ENCODE peak calls at places on chromosomes 3 and 15, in five cellular contexts. One of them, this sample, is unnamed.

GRCh38 chr3:62710761-62711160 is 164.5 kb downstream of the CADPS start:
- DNase-seq in adrenal gland: no peak
- DNase-seq in body of pancreas: no peak
- DNase-seq in WERI-Rb-1: no peak
- DNase-seq in left ventricle myocardium inferior: no peak
- DNase-seq in this sample: no peak

GRCh38 chr3:49602877-49603411 is 48.7 kb downstream of the BSN start:
- DNase-seq in adrenal gland: no peak
- DNase-seq in WERI-Rb-1: no peak
- DNase-seq in left ventricle myocardium inferior: no peak
- DNase-seq in body of pancreas: no peak
- DNase-seq in this sample: no peak

GRCh38 chr3:34277110-34277509 is 478.7 kb downstream of the PDCD6IP start:
- DNase-seq in WERI-Rb-1: no peak
- DNase-seq in left ventricle myocardium inferior: no peak
- DNase-seq in adrenal gland: no peak
- DNase-seq in body of pancreas: no peak
- DNase-seq in this sample: no peak

GRCh38 chr3:178350763-178351162 is 185.5 kb upstream of the KCNMB2 start:
- DNase-seq in left ventricle myocardium inferior: no peak
- DNase-seq in body of pancreas: no peak
- DNase-seq in adrenal gland: no peak
- DNase-seq in WERI-Rb-1: no peak
- DNase-seq in this sample: no peak

GRCh38 chr3:21417991-21418390 is 333.0 kb downstream of the ZNF385D start:
- DNase-seq in body of pancreas: no peak
- DNase-seq in WERI-Rb-1: no peak
- DNase-seq in left ventricle myocardium inferior: no peak
- DNase-seq in adrenal gland: no peak
- DNase-seq in this sample: no peak

GRCh38 chr3:144104679-144105078 is 133.1 kb downstream of the DIPK2A start:
- DNase-seq in WERI-Rb-1: no peak
- DNase-seq in left ventricle myocardium inferior: no peak
- DNase-seq in adrenal gland: no peak
- DNase-seq in body of pancreas: no peak
- DNase-seq in this sample: no peak

GRCh38 chr3:178385280-178385952 is 150.8 kb upstream of the KCNMB2 start:
- DNase-seq in body of pancreas: peak
- DNase-seq in left ventricle myocardium inferior: no peak
- DNase-seq in adrenal gland: peak
- DNase-seq in WERI-Rb-1: peak
- DNase-seq in this sample: no peak

GRCh38 chr3:118736107-118736506 is 298.5 kb downstream of the IGSF11 start:
- DNase-seq in WERI-Rb-1: no peak
- DNase-seq in left ventricle myocardium inferior: no peak
- DNase-seq in body of pancreas: no peak
- DNase-seq in adrenal gland: no peak
- DNase-seq in this sample: no peak

GRCh38 chr3:193960485-193961172 is 175.3 kb upstream of the HES1 start:
- DNase-seq in WERI-Rb-1: no peak
- DNase-seq in body of pancreas: no peak
- DNase-seq in adrenal gland: no peak
- DNase-seq in left ventricle myocardium inferior: no peak
- DNase-seq in this sample: no peak

GRCh38 chr3:50126287-50127211 is 28.6 kb upstream of the SEMA3F start:
- DNase-seq in WERI-Rb-1: peak
- DNase-seq in body of pancreas: no peak
- DNase-seq in left ventricle myocardium inferior: peak
- DNase-seq in adrenal gland: no peak
- DNase-seq in this sample: no peak

GRCh38 chr15:35690698-35691116 is 144.7 kb upstream of the DPH6 start:
- DNase-seq in adrenal gland: no peak
- DNase-seq in WERI-Rb-1: no peak
- DNase-seq in left ventricle myocardium inferior: no peak
- DNase-seq in body of pancreas: no peak
- DNase-seq in this sample: no peak

GRCh38 chr3:4633078-4634004 is 140.2 kb downstream of the ITPR1 start:
- DNase-seq in body of pancreas: no peak
- DNase-seq in adrenal gland: no peak
- DNase-seq in WERI-Rb-1: no peak
- DNase-seq in left ventricle myocardium inferior: no peak
- DNase-seq in this sample: no peak

GRCh38 chr15:64476550-64476949 is 16.2 kb downstream of the ZNF609 start:
- DNase-seq in WERI-Rb-1: no peak
- DNase-seq in left ventricle myocardium inferior: no peak
- DNase-seq in body of pancreas: no peak
- DNase-seq in adrenal gland: no peak
- DNase-seq in this sample: no peak

GRCh38 chr3:183268361-183268760 is 15.3 kb downstream of the B3GNT5 start:
- DNase-seq in left ventricle myocardium inferior: no peak
- DNase-seq in body of pancreas: no peak
- DNase-seq in adrenal gland: no peak
- DNase-seq in WERI-Rb-1: no peak
- DNase-seq in this sample: no peak

GRCh38 chr15:92796163-92796611 is 103.9 kb upstream of the CHD2 start:
- DNase-seq in adrenal gland: peak
- DNase-seq in body of pancreas: no peak
- DNase-seq in left ventricle myocardium inferior: no peak
- DNase-seq in WERI-Rb-1: no peak
- DNase-seq in this sample: no peak

GRCh38 chr3:165217739-165218138 is 21.6 kb upstream of the SLITRK3 start:
- DNase-seq in left ventricle myocardium inferior: no peak
- DNase-seq in adrenal gland: no peak
- DNase-seq in body of pancreas: no peak
- DNase-seq in WERI-Rb-1: no peak
- DNase-seq in this sample: no peak

GRCh38 chr3:119690043-119690656 is 12.7 kb upstream of the CFAP91 start:
- DNase-seq in adrenal gland: no peak
- DNase-seq in WERI-Rb-1: no peak
- DNase-seq in body of pancreas: no peak
- DNase-seq in left ventricle myocardium inferior: no peak
- DNase-seq in this sample: no peak

GRCh38 chr3:74643636-74644035 is 29.2 kb upstream of the CNTN3 start:
- DNase-seq in adrenal gland: peak
- DNase-seq in left ventricle myocardium inferior: peak
- DNase-seq in body of pancreas: peak
- DNase-seq in WERI-Rb-1: peak
- DNase-seq in this sample: no peak

GRCh38 chr3:2097641-2098191 is 950 bp upstream of the CNTN4 start:
- DNase-seq in WERI-Rb-1: peak
- DNase-seq in body of pancreas: no peak
- DNase-seq in left ventricle myocardium inferior: no peak
- DNase-seq in adrenal gland: no peak
- DNase-seq in this sample: no peak

GRCh38 chr3:151630035-151630434 is 103.7 kb upstream of the AADACL2 start:
- DNase-seq in adrenal gland: no peak
- DNase-seq in left ventricle myocardium inferior: no peak
- DNase-seq in WERI-Rb-1: no peak
- DNase-seq in body of pancreas: no peak
- DNase-seq in this sample: no peak

GRCh38 chr15:39684215-39684614 is 98.4 kb downstream of the FSIP1 start:
- DNase-seq in left ventricle myocardium inferior: no peak
- DNase-seq in body of pancreas: no peak
- DNase-seq in adrenal gland: no peak
- DNase-seq in WERI-Rb-1: no peak
- DNase-seq in this sample: no peak

GRCh38 chr3:50205719-50206276 is 727 bp downstream of the SLC38A3 start:
- DNase-seq in adrenal gland: no peak
- DNase-seq in left ventricle myocardium inferior: peak
- DNase-seq in WERI-Rb-1: peak
- DNase-seq in body of pancreas: peak
- DNase-seq in this sample: no peak

GRCh38 chr15:29671308-29671981 is 150.8 kb downstream of the TJP1 start:
- DNase-seq in adrenal gland: no peak
- DNase-seq in left ventricle myocardium inferior: no peak
- DNase-seq in body of pancreas: no peak
- DNase-seq in WERI-Rb-1: no peak
- DNase-seq in this sample: no peak

GRCh38 chr3:190534386-190534785 is 20.5 kb downstream of the IL1RAP start:
- DNase-seq in adrenal gland: no peak
- DNase-seq in left ventricle myocardium inferior: no peak
- DNase-seq in WERI-Rb-1: no peak
- DNase-seq in body of pancreas: no peak
- DNase-seq in this sample: no peak

DNA sequence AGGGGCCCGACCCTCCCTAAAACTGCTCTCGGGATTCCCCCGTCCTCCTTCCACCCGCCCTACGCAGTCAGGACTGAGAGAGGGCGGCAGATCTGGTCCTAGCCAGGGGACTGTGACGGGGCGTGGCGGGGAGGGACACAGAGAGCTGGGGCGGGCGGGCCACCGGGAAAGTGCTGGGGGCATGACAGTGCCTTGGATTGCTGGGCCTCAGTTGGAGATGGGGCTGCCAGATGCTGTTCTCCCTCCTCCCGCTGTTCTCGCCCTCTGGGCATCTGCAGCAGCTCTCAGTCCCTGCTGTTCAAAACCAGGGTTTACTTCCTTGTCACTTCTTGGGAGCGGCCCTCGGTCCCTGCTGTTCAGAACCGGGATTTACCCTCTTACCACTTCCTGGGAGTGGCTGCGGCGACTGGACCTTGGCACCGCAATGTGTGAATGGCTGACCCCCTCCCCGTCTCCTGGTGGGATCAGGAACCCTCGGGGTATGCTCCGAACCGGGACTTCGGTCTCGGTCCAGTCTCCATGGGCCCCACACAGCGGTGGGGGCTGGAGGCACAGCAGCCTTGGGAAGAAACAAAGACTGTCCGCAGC is 1.8 kb upstream of the RPP25 start:
- DNase-seq in WERI-Rb-1: no peak
- DNase-seq in left ventricle myocardium inferior: peak
- DNase-seq in body of pancreas: peak
- DNase-seq in adrenal gland: peak
- DNase-seq in this sample: peak
- TF ChIP-seq CTCF in WERI-Rb-1: no peak
- TF ChIP-seq CTCF in left ventricle myocardium inferior: peak
- TF ChIP-seq CTCF in body of pancreas: no peak
- TF ChIP-seq CTCF in adrenal gland: no peak
- TF ChIP-seq CTCF in this sample: no peak

DNA sequence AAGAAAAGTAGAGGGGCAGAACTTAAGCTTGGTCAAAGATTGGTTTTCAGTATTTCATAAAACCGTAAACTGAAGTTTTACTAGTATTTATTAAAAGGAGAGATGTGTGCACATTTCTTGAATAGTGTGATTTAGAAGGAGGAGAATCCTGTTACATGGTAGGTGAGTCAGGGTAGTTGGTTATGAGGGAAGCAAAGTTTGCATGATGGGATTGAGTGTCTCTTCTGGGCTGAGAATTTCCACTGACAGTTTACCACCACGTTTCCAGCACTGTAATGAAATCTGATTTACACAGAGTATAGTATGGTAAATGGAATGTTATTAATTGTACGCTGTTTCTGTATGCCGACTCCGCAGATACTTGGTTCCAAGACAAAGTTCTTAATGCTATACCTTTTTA is 1.6 kb downstream of the NECTIN3 start:
- DNase-seq in left ventricle myocardium inferior: no peak
- DNase-seq in WERI-Rb-1: no peak
- DNase-seq in body of pancreas: no peak
- DNase-seq in adrenal gland: no peak
- DNase-seq in this sample: no peak
- H3K4me3 ChIP-seq in left ventricle myocardium inferior: peak
- H3K4me3 ChIP-seq in WERI-Rb-1: peak
- H3K4me3 ChIP-seq in body of pancreas: no peak
- H3K4me3 ChIP-seq in adrenal gland: no peak
- H3K4me3 ChIP-seq in this sample: peak

GRCh38 chr3:134872405-134872804 is 77.3 kb downstream of the EPHB1 start:
- DNase-seq in adrenal gland: no peak
- DNase-seq in left ventricle myocardium inferior: no peak
- DNase-seq in body of pancreas: no peak
- DNase-seq in WERI-Rb-1: no peak
- DNase-seq in this sample: no peak

GRCh38 chr3:134867277-134867676 is 72.2 kb downstream of the EPHB1 start:
- DNase-seq in adrenal gland: peak
- DNase-seq in left ventricle myocardium inferior: no peak
- DNase-seq in body of pancreas: no peak
- DNase-seq in WERI-Rb-1: no peak
- DNase-seq in this sample: no peak

GRCh38 chr3:134871818-134872217 is 76.8 kb downstream of the EPHB1 start:
- DNase-seq in WERI-Rb-1: no peak
- DNase-seq in adrenal gland: no peak
- DNase-seq in body of pancreas: no peak
- DNase-seq in left ventricle myocardium inferior: no peak
- DNase-seq in this sample: no peak

GRCh38 chr3:134873789-134874188 is 78.7 kb downstream of the EPHB1 start:
- DNase-seq in WERI-Rb-1: no peak
- DNase-seq in adrenal gland: no peak
- DNase-seq in left ventricle myocardium inferior: no peak
- DNase-seq in body of pancreas: no peak
- DNase-seq in this sample: no peak

DNA sequence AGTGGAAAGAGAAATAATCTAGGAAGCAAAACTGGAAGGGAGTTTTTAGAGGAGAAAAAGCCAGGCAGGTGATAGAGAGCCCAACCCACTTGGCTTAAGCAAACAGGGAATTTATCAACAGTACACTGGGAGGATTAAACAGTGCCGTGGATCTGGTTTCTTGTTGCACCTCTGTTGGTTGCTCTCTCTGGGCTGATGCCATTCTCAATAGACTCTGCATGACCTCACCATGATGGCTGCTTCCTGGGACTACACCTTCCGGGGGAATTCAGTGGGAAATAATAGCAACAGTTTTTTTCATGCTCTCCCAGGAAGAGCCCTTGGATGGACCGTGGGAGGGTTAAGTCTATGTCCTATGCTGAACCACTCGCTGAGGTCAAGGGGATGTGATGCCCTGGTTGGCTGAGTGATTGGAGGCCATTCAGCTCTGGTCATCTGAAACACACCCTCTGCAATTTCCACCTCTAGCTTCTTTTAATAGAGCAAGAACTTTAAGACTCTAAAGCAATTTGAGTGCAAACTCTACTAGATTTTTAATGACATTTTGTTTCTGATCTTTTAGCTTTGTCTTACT is 74.2 kb downstream of the EPHB1 start:
- DNase-seq in left ventricle myocardium inferior: no peak
- DNase-seq in WERI-Rb-1: no peak
- DNase-seq in body of pancreas: no peak
- DNase-seq in adrenal gland: no peak
- DNase-seq in this sample: no peak
- H3K27ac ChIP-seq in left ventricle myocardium inferior: no peak
- H3K27ac ChIP-seq in WERI-Rb-1: no peak
- H3K27ac ChIP-seq in body of pancreas: no peak
- H3K27ac ChIP-seq in adrenal gland: no peak
- H3K27ac ChIP-seq in this sample: no peak

DNA sequence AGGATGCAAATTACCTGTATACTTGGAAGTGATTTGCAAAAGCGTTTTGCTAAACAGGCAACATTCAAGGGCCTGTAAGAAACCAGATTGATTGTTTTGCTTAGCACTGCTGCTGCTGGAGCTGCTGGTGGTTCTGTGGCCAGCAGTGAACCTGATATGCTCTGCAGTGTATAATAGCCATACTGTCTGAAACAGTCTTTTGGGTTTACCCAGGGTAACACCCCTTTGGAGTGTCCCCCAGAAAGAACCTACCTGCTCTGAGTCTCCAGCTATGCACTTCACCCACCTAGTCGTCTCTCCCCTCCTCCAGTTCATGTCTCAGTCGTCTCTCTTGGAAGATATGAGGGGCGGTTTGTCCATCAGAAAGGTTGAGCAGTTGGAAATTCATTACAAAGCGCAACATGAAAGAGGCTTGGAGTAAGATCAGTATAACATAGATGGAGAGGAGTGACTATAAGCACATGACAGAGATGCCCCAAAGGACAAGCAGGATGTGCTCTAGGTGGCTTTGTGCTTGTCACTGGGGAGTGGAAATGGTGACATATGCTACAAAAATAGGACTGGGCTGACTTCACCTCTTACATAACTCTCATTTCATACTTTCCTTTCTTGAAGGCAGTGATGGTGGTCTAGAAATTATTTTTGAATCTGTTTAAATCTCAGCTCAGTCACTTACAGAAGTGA is 3.8 kb downstream of the MKRN2 start:
- DNase-seq in WERI-Rb-1: no peak
- DNase-seq in body of pancreas: no peak
- DNase-seq in adrenal gland: no peak
- DNase-seq in left ventricle myocardium inferior: no peak
- DNase-seq in this sample: no peak
- TF ChIP-seq CTCF in WERI-Rb-1: no peak
- TF ChIP-seq CTCF in body of pancreas: no peak
- TF ChIP-seq CTCF in adrenal gland: no peak
- TF ChIP-seq CTCF in left ventricle myocardium inferior: no peak
- TF ChIP-seq CTCF in this sample: no peak